ENCODE peak calls at places on chromosome 3, in eight cellular contexts. G is ovary, B is heart left ventricle, A is upper lobe of right lung, R is DND-41, X is transverse colon, T is GM23338, W is uterus. S is an unnamed sample.

GRCh38 chr3:11721114-11721440 is 77.4 kb upstream of the VGLL4 start:
- DNase-seq in A (no peak), B (no peak), T (no peak), G (no peak), W (no peak), X (no peak), R (no peak), S (no peak)

GRCh38 chr3:18062289-18063025 is 320.0 kb upstream of the TBC1D5 start:
- DNase-seq in T (no peak), X (no peak), G (no peak), B (no peak), W (no peak), A (no peak), R (no peak), S (no peak)

GRCh38 chr3:30231277-30232141 is 374.9 kb upstream of the TGFBR2 start:
- DNase-seq in A (no peak), B (no peak), T (no peak), R (no peak), W (no peak), X (no peak), G (no peak), S (no peak)

GRCh38 chr3:30258426-30259392 is 347.7 kb upstream of the TGFBR2 start:
- DNase-seq in G (no peak), R (no peak), B (no peak), W (no peak), A (no peak), X (no peak), T (peak), S (no peak)

GRCh38 chr3:135310317-135310716 is 515.3 kb downstream of the EPHB1 start:
- DNase-seq in R (no peak), W (no peak), T (peak), X (no peak), G (no peak), B (no peak), A (no peak), S (no peak)

GRCh38 chr3:169143471-169143870 is 520.0 kb downstream of the MECOM start:
- DNase-seq in W (no peak), X (no peak), A (no peak), R (no peak), B (no peak), T (no peak), G (no peak), S (no peak)

GRCh38 chr3:8223766-8224165 is 277.9 kb upstream of the LMCD1 start:
- DNase-seq in W (no peak), T (no peak), X (no peak), G (peak), R (no peak), B (no peak), A (no peak), S (peak)

GRCh38 chr3:128554100-128554464 is 61.1 kb upstream of the GATA2 start:
- DNase-seq in X (no peak), G (no peak), R (no peak), A (peak), B (no peak), T (no peak), W (no peak), S (peak)

GRCh38 chr3:132016061-132017041 is 18.5 kb downstream of the CPNE4 start:
- DNase-seq in X (no peak), W (no peak), A (no peak), R (no peak), T (no peak), G (no peak), B (no peak), S (no peak)

GRCh38 chr3:177633671-177634207 is 436.5 kb upstream of the TBL1XR1 start:
- DNase-seq in A (no peak), R (no peak), W (no peak), B (no peak), G (no peak), X (no peak), T (no peak), S (peak)

GRCh38 chr3:66236281-66236680 is 15.5 kb downstream of the SLC25A26 start:
- DNase-seq in A (no peak), G (no peak), X (no peak), R (no peak), T (peak), B (no peak), W (no peak), S (no peak)

GRCh38 chr3:178475062-178475461 is 61.2 kb upstream of the KCNMB2 start:
- DNase-seq in T (peak), G (no peak), B (no peak), R (no peak), A (no peak), W (no peak), X (no peak), S (no peak)

GRCh38 chr3:159948423-159949140 is 40.1 kb upstream of the IL12A start:
- DNase-seq in W (no peak), B (no peak), A (no peak), G (no peak), T (no peak), R (no peak), X (no peak), S (no peak)

GRCh38 chr3:52216585-52217408 is 8.6 kb downstream of the TLR9 start:
- DNase-seq in G (peak), W (peak), X (peak), R (peak), B (peak), T (no peak), A (peak), S (peak)

GRCh38 chr3:18808423-18808822 is 339.9 kb upstream of the KCNH8 start:
- DNase-seq in B (no peak), W (no peak), X (no peak), R (no peak), G (no peak), T (no peak), A (no peak), S (no peak)

GRCh38 chr3:124381565-124382333 is 348.5 kb upstream of the UMPS start:
- DNase-seq in A (no peak), X (no peak), W (no peak), B (no peak), T (no peak), G (no peak), R (no peak), S (no peak)

GRCh38 chr3:123883656-123884257 is 375 bp downstream of the MYLK start:
- DNase-seq in W (peak), B (no peak), T (peak), G (no peak), A (no peak), R (no peak), X (peak), S (no peak)

GRCh38 chr3:97910931-97911351 is 61.3 kb downstream of the RIOX2 start:
- DNase-seq in B (no peak), W (no peak), A (no peak), X (no peak), T (no peak), R (peak), G (no peak), S (no peak)

GRCh38 chr3:160196511-160197104 is 28.6 kb upstream of the C3orf80 start:
- DNase-seq in W (no peak), T (no peak), R (no peak), G (no peak), X (no peak), A (no peak), B (peak), S (no peak)

GRCh38 chr3:150989208-150989607 is 16.7 kb upstream of the CLRN1 start:
- DNase-seq in B (no peak), W (no peak), R (no peak), G (no peak), X (no peak), A (no peak), T (no peak), S (no peak)

GRCh38 chr3:162492446-162493081 is 996.0 kb downstream of the OTOL1 start:
- DNase-seq in W (no peak), G (no peak), X (no peak), B (no peak), R (no peak), T (no peak), A (no peak), S (peak)

GRCh38 chr3:57582470-57583168 is 14.5 kb downstream of the ARF4 start:
- DNase-seq in R (peak), G (no peak), X (no peak), W (no peak), B (no peak), A (no peak), T (peak), S (no peak)

GRCh38 chr3:112508860-112509259 is 9.6 kb upstream of the BTLA start:
- DNase-seq in A (no peak), R (no peak), B (no peak), T (no peak), G (no peak), X (no peak), W (no peak), S (no peak)

GRCh38 chr3:67064105-67064504 is 66.0 kb downstream of the KBTBD8 start:
- DNase-seq in B (no peak), X (no peak), T (no peak), A (no peak), W (no peak), G (no peak), R (no peak), S (no peak)

GRCh38 chr3:29144807-29145206 is 136.1 kb upstream of the RBMS3 start:
- DNase-seq in R (no peak), B (peak), G (peak), W (peak), A (no peak), T (peak), X (peak), S (peak)

GRCh38 chr3:17030956-17031652 is 146.3 kb downstream of the PLCL2 start:
- DNase-seq in W (no peak), A (no peak), G (no peak), R (no peak), T (no peak), X (no peak), B (no peak), S (no peak)

GRCh38 chr3:28191363-28191762 is 50.1 kb upstream of the CMC1 start:
- DNase-seq in T (no peak), W (no peak), X (no peak), B (no peak), A (no peak), R (no peak), G (no peak), S (no peak)

GRCh38 chr3:56125358-56126005 is 342.8 kb downstream of the ERC2 start:
- DNase-seq in X (no peak), A (no peak), B (peak), T (peak), W (peak), G (no peak), R (no peak), S (no peak)

GRCh38 chr3:23159929-23160328 is 43.2 kb upstream of the UBE2E2 start:
- DNase-seq in W (no peak), T (no peak), G (no peak), A (no peak), B (no peak), X (no peak), R (no peak), S (peak)

DNA sequence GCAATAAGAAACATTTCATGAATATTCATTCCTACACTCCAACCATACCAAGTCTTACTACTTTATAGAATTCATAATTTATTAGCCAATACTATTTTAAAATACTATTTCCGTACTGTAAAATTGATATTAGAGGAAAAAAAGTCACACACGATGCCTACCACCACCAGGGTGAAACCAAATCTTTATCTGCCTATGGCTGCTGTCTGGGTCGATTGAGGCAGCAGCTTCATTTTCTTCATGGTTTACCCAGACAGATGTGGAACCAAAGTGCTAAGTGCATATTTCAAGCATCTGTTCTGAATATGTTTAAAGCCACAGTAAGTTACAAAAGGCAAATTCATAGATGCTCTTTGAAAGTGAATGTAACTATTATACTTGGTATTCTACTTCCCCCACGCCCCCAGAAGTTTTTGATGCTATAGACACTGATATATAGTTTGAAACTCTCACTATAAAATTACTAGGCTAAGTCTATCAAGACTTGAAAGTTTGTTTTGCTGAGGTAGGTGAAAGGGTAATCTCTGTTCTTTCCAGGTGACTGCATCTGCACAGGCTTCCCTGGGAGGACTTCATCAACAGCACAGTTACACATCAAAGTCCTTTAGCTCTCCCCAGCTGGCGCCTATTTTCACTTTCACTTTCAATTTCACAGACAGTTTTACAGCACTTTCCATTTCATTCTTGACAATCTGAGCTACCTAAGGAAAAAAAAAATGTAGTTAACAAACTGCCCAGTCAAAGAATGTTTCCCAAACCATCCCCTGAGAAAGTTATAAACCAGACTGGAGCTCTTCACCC is 113.9 kb downstream of the POLQ start:
- DNase-seq in B (no peak), W (no peak), X (peak), A (no peak), G (no peak), T (no peak), R (peak), S (peak)
- H3K4me3 ChIP-seq in B (peak), W (peak), X (no peak), A (peak), G (peak), T (no peak), R (peak), S (peak)

DNA sequence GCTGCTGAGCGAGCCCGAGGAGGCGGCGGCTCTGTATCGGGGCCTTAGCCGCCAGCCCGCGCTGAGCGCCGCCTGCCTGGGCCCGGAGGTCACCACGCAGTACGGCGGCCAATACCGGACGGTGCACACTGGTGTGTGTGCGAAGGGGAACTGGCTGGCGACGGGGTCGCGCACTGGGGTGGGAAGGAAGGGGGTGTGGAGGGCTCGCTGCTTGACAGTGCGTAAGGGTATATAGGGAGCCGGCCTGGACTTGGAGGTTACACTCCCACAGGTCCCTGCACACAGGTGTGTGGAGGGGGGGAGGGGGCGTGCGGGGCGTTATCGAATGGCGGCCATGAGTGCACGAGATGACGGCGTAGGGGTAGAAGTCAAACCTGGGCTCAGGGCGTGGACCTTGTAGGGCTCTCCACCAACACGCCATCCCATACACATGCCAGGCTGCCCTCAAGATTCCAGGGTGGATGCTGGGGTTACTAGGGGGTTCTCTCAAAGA is 386 bp downstream of the APEH start:
- DNase-seq in A (no peak), X (peak), W (no peak), T (peak), B (no peak), R (peak), G (no peak), S (no peak)
- TF ChIP-seq CTCF in A (peak), X (no peak), W (no peak), T (no peak), B (no peak), R (no peak), G (no peak), S (no peak)

GRCh38 chr3:133753107-133753778 is 7.0 kb downstream of the TF start:
- DNase-seq in R (no peak), W (no peak), G (no peak), A (no peak), B (no peak), T (no peak), X (no peak), S (no peak)
- H3K4me3 ChIP-seq in R (no peak), W (no peak), G (no peak), A (no peak), B (no peak), T (no peak), X (no peak), S (no peak)

DNA sequence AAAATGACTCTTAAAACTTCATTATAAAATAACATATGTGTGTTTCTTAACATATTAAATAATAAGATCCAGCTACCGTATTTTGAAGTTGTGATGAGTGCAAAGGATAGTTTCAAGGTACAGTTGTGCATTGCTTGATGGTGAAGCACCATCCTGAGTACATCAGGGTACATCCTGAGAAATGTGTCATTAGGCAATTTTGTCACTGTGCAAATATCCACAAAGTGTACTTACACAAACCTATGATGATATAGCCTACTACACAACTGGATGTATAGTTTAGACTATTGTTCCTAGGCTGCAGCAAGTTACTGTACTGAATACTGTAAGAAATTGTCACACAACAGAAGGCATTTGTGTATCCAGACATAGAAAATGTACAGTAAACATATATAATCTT is 20.8 kb upstream of the TM4SF1 start:
- DNase-seq in X (no peak), G (no peak), A (no peak), W (no peak), B (no peak), R (no peak), T (no peak), S (no peak)
- TF ChIP-seq CTCF in X (no peak), G (no peak), A (no peak), W (no peak), B (no peak), R (no peak), T (no peak), S (no peak)

GRCh38 chr3:2940062-2940461 is 170.1 kb downstream of the IL5RA start:
- DNase-seq in W (no peak), R (no peak), G (no peak), A (no peak), T (no peak), B (no peak), X (no peak), S (no peak)
- H3K4me3 ChIP-seq in W (no peak), R (no peak), G (no peak), A (no peak), T (no peak), B (no peak), X (no peak), S (no peak)

DNA sequence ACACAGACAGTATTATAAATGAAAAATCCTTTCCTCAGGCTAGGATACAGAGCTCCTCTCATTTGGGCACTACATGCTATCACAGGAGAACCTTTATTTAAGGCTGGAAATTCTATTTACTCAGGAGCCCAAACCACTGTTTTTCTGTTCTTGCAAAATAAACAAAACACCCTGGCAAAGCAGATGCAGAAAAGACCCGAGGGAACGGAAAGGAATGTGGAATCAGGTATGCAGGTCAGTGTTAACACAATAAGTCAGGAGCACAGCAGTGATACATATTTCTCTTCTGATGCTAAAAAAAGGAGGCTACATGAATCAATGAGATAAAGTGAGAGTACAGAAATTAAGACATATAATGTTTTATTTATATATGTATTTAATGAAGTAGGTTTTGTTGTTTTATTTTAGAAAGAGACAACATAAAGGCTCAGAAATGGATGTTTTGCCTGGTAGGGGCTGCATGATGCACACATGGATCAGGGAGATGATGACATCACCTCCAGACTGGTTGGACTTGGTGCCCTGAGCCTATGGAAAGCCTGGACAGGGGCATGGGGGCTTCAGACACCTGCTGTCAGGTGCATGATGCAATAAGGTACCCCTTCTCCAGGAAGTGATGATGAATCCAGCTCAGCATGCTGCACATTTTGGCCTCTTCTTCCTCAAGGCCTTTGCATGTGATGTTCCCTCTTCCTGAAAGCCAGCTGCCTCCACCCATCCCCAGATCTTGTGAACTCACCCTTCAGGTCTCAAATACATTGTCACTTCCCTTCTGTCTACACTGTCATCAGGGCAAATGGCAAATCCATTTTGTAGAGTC is 19.0 kb upstream of the RBP1 start:
- DNase-seq in G (no peak), A (no peak), X (no peak), B (no peak), T (peak), R (no peak), W (no peak), S (no peak)
- TF ChIP-seq CTCF in G (no peak), A (no peak), X (no peak), B (no peak), T (no peak), R (no peak), W (no peak), S (no peak)

GRCh38 chr3:69565316-69565715 is 173.9 kb upstream of the MITF start:
- DNase-seq in A (no peak), G (no peak), W (no peak), B (no peak), R (no peak), T (no peak), X (no peak), S (no peak)
- H3K4me3 ChIP-seq in A (no peak), G (no peak), W (no peak), B (no peak), R (no peak), T (no peak), X (no peak), S (no peak)